ENCODE peak calls at places on chromosomes 11 and 22, in four cellular contexts. One of them, this sample, is unnamed.
A peak's percentile ranks its signal among the peaks of the same experiment; 100 is the strongest.

GRCh38 chr11:118530683-118531596 is at the start of gene TMEM25:
- DNase-seq in K562: peak; percentile 70
- DNase-seq in H1: no peak
- DNase-seq in A549: no peak
- DNase-seq in this sample: peak; percentile 32

GRCh38 chr11:80414766-80415165 is 973.9 kb upstream of the TENM4 start:
- DNase-seq in H1: no peak
- DNase-seq in K562: no peak
- DNase-seq in A549: no peak
- DNase-seq in this sample: no peak

GRCh38 chr22:46031066-46031465 is 54.1 kb upstream of the WNT7B start:
- DNase-seq in K562: no peak
- DNase-seq in A549: no peak
- DNase-seq in H1: no peak
- DNase-seq in this sample: no peak

GRCh38 chr11:29458252-29458651 is 558.6 kb downstream of the KCNA4 start:
- DNase-seq in A549: no peak
- DNase-seq in H1: no peak
- DNase-seq in K562: no peak
- DNase-seq in this sample: no peak

GRCh38 chr22:20264614-20265452 is 3.3 kb downstream of the RTN4R start:
- DNase-seq in H1: no peak
- DNase-seq in K562: no peak
- DNase-seq in A549: no peak
- DNase-seq in this sample: peak; percentile 61

GRCh38 chr11:113992459-113993105 is 17.7 kb downstream of the HTR3A start:
- DNase-seq in K562: no peak
- DNase-seq in H1: no peak
- DNase-seq in A549: no peak
- DNase-seq in this sample: no peak

GRCh38 chr11:75022289-75022688 is 33.6 kb downstream of the NEU3 start:
- DNase-seq in H1: no peak
- DNase-seq in A549: no peak
- DNase-seq in K562: no peak
- DNase-seq in this sample: no peak

GRCh38 chr11:65207918-65208784 is 26.4 kb downstream of the CAPN1 start:
- DNase-seq in H1: no peak
- DNase-seq in A549: no peak
- DNase-seq in K562: no peak
- DNase-seq in this sample: no peak

GRCh38 chr11:68798221-68798813 is 43.4 kb downstream of the CPT1A start:
- DNase-seq in A549: no peak
- DNase-seq in K562: peak; percentile 57
- DNase-seq in H1: peak; percentile 23
- DNase-seq in this sample: peak; percentile 12

GRCh38 chr11:68020575-68020974 is 9.9 kb upstream of the NDUFS8 start:
- DNase-seq in A549: peak; percentile 70
- DNase-seq in K562: no peak
- DNase-seq in H1: no peak
- DNase-seq in this sample: no peak

GRCh38 chr11:130323452-130324448 is 9.0 kb upstream of the ZBTB44 start:
- DNase-seq in H1: no peak
- DNase-seq in A549: no peak
- DNase-seq in K562: no peak
- DNase-seq in this sample: no peak

GRCh38 chr11:70220136-70220535 is 17.0 kb downstream of the FADD start:
- DNase-seq in H1: no peak
- DNase-seq in K562: no peak
- DNase-seq in A549: no peak
- DNase-seq in this sample: no peak

GRCh38 chr22:30288414-30289125 is 735 bp downstream of the CASTOR1 start:
- DNase-seq in A549: no peak
- DNase-seq in K562: no peak
- DNase-seq in H1: no peak
- DNase-seq in this sample: no peak

GRCh38 chr11:65575568-65576231 is at the start of gene EHBP1L1:
- DNase-seq in H1: no peak
- DNase-seq in K562: peak; percentile 81
- DNase-seq in A549: peak; percentile 68
- DNase-seq in this sample: no peak

GRCh38 chr11:58525037-58525614 is 17.2 kb upstream of the OR5B21 start:
- DNase-seq in K562: no peak
- DNase-seq in H1: no peak
- DNase-seq in A549: no peak
- DNase-seq in this sample: no peak

GRCh38 chr22:28714043-28714442 is 27.6 kb downstream of the CHEK2 start:
- DNase-seq in H1: no peak
- DNase-seq in K562: no peak
- DNase-seq in A549: no peak
- DNase-seq in this sample: no peak

GRCh38 chr22:25081409-25081824 is 118.2 kb upstream of the CRYBB3 start:
- DNase-seq in H1: no peak
- DNase-seq in K562: peak; percentile 33
- DNase-seq in A549: peak; percentile 49
- DNase-seq in this sample: peak; percentile 56

GRCh38 chr22:27746918-27747317 is 54.6 kb downstream of the MN1 start:
- DNase-seq in H1: no peak
- DNase-seq in A549: no peak
- DNase-seq in K562: no peak
- DNase-seq in this sample: no peak

GRCh38 chr22:32502346-32502745 is 27.7 kb downstream of the FBXO7 start:
- DNase-seq in K562: no peak
- DNase-seq in A549: no peak
- DNase-seq in H1: no peak
- DNase-seq in this sample: no peak

GRCh38 chr11:10310301-10310841 is 5.5 kb downstream of the ADM start:
- DNase-seq in K562: no peak
- DNase-seq in A549: no peak
- DNase-seq in H1: no peak
- DNase-seq in this sample: no peak

GRCh38 chr11:75939992-75940391 is 125.0 kb downstream of the UVRAG start:
- DNase-seq in H1: no peak
- DNase-seq in A549: no peak
- DNase-seq in K562: no peak
- DNase-seq in this sample: no peak

GRCh38 chr11:67441082-67441683 is 2.1 kb downstream of the CORO1B start:
- DNase-seq in H1: no peak
- DNase-seq in A549: no peak
- DNase-seq in K562: no peak
- DNase-seq in this sample: no peak

GRCh38 chr22:47043835-47044721 is 281.6 kb downstream of the TBC1D22A start:
- DNase-seq in A549: no peak
- DNase-seq in H1: no peak
- DNase-seq in K562: no peak
- DNase-seq in this sample: no peak

GRCh38 chr11:66957971-66958231 is 282 bp downstream of the PC start:
- DNase-seq in A549: no peak
- DNase-seq in K562: no peak
- DNase-seq in H1: no peak
- DNase-seq in this sample: no peak

GRCh38 chr11:2987881-2988280 is 4.2 kb downstream of the NAP1L4 start:
- DNase-seq in K562: no peak
- DNase-seq in H1: no peak
- DNase-seq in A549: no peak
- DNase-seq in this sample: no peak

GRCh38 chr11:122509091-122509490 is 146.4 kb upstream of the UBASH3B start:
- DNase-seq in K562: no peak
- DNase-seq in A549: no peak
- DNase-seq in H1: no peak
- DNase-seq in this sample: peak; percentile 24

GRCh38 chr11:83827940-83828554 is 541.9 kb upstream of the CCDC90B start:
- DNase-seq in H1: no peak
- DNase-seq in K562: peak; percentile 46
- DNase-seq in A549: peak; percentile 15
- DNase-seq in this sample: peak; percentile 42

GRCh38 chr11:35747638-35748037 is 85.1 kb downstream of the TRIM44 start:
- DNase-seq in H1: no peak
- DNase-seq in K562: no peak
- DNase-seq in A549: no peak
- DNase-seq in this sample: no peak

GRCh38 chr11:126083829-126084607 is 21.4 kb upstream of the CDON start:
- DNase-seq in A549: no peak
- DNase-seq in K562: no peak
- DNase-seq in H1: no peak
- DNase-seq in this sample: no peak

DNA sequence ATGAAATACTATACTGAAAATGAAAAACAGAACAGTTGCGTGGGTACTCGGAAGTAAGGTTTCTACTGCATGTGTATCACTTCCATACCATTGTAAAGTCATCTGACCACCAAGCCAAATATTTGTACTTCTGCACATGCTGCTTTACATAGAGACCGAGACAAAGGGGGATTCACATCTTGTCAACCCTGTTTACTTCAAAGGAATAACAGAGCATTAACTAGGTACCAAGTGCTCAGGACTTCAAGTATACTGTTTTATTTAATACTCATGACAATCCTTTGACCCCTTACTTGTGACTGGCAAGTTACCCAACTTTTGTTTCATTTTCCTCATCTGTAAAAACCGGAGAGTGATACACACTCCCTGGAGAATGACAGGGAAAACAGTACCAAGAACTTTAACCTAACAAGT is 9.9 kb downstream of the MAPK1 start:
- DNase-seq in K562: no peak
- DNase-seq in A549: no peak
- DNase-seq in H1: no peak
- DNase-seq in this sample: peak; percentile 97
- TF ChIP-seq EP300 in K562: no peak
- TF ChIP-seq EP300 in A549: no peak
- TF ChIP-seq EP300 in H1: no peak
- TF ChIP-seq EP300 in this sample: no peak

GRCh38 chr22:49600452-49600847 is 227.2 kb downstream of the BRD1 start:
- DNase-seq in H1: no peak
- DNase-seq in A549: no peak
- DNase-seq in K562: no peak
- DNase-seq in this sample: no peak

GRCh38 chr22:49597428-49598039 is 230.1 kb downstream of the BRD1 start:
- DNase-seq in H1: no peak
- DNase-seq in A549: no peak
- DNase-seq in K562: no peak
- DNase-seq in this sample: no peak

GRCh38 chr22:49598338-49598737 is 229.3 kb downstream of the BRD1 start:
- DNase-seq in H1: no peak
- DNase-seq in K562: no peak
- DNase-seq in A549: no peak
- DNase-seq in this sample: no peak

GRCh38 chr22:49599691-49600451 is 227.8 kb downstream of the BRD1 start:
- DNase-seq in H1: no peak
- DNase-seq in K562: no peak
- DNase-seq in A549: no peak
- DNase-seq in this sample: no peak

DNA sequence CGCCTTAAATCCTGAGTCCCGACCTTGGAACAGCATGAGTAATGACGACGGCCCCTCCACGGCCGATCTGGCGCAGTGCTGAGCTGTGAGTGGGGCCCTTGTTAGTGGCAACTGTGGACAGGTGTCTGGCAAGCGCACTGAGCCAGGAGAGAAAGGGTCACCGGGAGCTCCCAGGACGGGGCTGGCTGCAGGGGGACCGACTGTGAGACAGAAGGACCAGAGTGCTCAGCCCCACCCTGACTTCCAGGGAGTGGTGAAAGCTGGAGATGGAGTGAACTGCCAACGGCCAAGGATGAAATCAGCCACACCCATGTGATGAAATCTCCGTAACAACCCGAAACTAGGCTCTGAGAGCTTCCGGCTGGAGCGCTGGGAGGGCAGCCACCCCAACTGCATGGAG is 228.6 kb downstream of the BRD1 start:
- DNase-seq in K562: no peak
- DNase-seq in H1: no peak
- DNase-seq in A549: no peak
- DNase-seq in this sample: no peak
- TF ChIP-seq MAFK in K562: no peak
- TF ChIP-seq MAFK in H1: no peak
- TF ChIP-seq MAFK in A549: no peak
- TF ChIP-seq MAFK in this sample: no peak

GRCh38 chr22:36673821-36674220 is 29.7 kb downstream of the CACNG2 start:
- DNase-seq in K562: no peak
- DNase-seq in A549: no peak
- DNase-seq in H1: no peak
- DNase-seq in this sample: no peak

DNA sequence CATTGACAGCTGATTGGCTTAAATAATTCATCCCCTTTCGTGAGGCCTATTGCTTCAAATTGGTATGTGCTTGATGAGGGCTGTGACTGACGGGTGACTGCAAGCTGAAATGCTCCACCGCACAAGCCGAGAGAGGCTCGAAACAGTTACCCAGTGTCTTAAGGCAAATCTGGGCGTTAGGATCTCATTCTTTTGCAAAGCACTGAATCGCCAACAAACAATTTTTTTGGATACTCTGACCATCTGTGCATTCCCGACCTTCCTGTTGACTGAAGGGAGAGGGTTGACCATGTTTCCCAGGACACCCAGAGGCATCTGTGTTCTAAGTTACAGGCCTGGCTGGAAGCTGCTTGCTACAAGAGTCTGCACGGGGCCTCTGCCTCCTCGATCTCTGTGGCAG is 32.2 kb downstream of the CACNG2 start:
- DNase-seq in A549: no peak
- DNase-seq in H1: no peak
- DNase-seq in K562: no peak
- DNase-seq in this sample: no peak
- TF ChIP-seq EP300 in A549: no peak
- TF ChIP-seq EP300 in H1: no peak
- TF ChIP-seq EP300 in K562: no peak
- TF ChIP-seq EP300 in this sample: no peak

GRCh38 chr11:19954899-19955298 is 205.4 kb downstream of the DBX1 start:
- DNase-seq in H1: no peak
- DNase-seq in A549: no peak
- DNase-seq in K562: no peak
- DNase-seq in this sample: peak; percentile 56
- TF ChIP-seq MAFK in H1: no peak
- TF ChIP-seq MAFK in A549: no peak
- TF ChIP-seq MAFK in K562: no peak
- TF ChIP-seq MAFK in this sample: peak; percentile 20

GRCh38 chr11:95155385-95155784 is 65.7 kb downstream of the ENDOD1 start:
- DNase-seq in K562: no peak
- DNase-seq in A549: no peak
- DNase-seq in H1: no peak
- DNase-seq in this sample: no peak
- TF ChIP-seq EP300 in K562: no peak
- TF ChIP-seq EP300 in A549: no peak
- TF ChIP-seq EP300 in H1: no peak
- TF ChIP-seq EP300 in this sample: no peak

DNA sequence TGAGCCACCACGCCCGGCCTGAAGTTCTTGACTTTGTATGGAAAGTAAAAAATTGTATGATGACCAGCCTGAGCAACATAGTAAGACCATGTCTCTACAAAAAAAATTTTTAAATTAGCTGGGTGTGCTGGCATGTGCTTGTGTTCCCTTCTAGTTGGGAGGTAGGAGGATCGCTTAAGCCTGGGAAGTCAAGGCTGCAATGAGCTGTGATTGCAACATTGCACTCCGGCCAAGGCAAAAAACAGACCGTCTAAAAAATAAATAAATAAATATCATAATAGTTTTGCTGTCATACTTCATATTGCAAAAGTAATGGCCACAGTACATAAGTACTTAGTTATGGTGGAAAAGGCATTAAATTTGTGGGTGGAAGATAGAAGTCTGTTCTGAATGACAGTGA is 3.4 kb downstream of the AGBL2 start:
- DNase-seq in A549: no peak
- DNase-seq in H1: no peak
- DNase-seq in K562: no peak
- DNase-seq in this sample: no peak
- TF ChIP-seq MAFK in A549: no peak
- TF ChIP-seq MAFK in H1: no peak
- TF ChIP-seq MAFK in K562: no peak
- TF ChIP-seq MAFK in this sample: no peak

GRCh38 chr11:61533401-61533800 is 24.9 kb downstream of the LRRC10B start:
- DNase-seq in H1: no peak
- DNase-seq in A549: no peak
- DNase-seq in K562: no peak
- DNase-seq in this sample: no peak
- TF ChIP-seq EP300 in H1: no peak
- TF ChIP-seq EP300 in A549: no peak
- TF ChIP-seq EP300 in K562: no peak
- TF ChIP-seq EP300 in this sample: no peak

This sample was measured in HepG2.